ENCODE peak calls at places on chromosomes 6 and 20, in seven cellular contexts. One of them, this sample, is unnamed.

GRCh38 chr6:54935739-54936138 is 89.2 kb downstream of the FAM83B start:
- DNase-seq in AG04449: no peak
- DNase-seq in mammary epithelial cell: peak; percentile 97
- DNase-seq in NB4: peak; percentile 15
- DNase-seq in PC-3: peak; percentile 95
- DNase-seq in fibroblast of lung: peak; percentile 65
- DNase-seq in upper lobe of right lung: no peak
- DNase-seq in this sample: peak; percentile 30

GRCh38 chr6:116210750-116211425 is 43.0 kb downstream of the TSPYL4 start:
- DNase-seq in AG04449: no peak
- DNase-seq in mammary epithelial cell: peak; percentile 91
- DNase-seq in NB4: no peak
- DNase-seq in PC-3: peak; percentile 46
- DNase-seq in fibroblast of lung: peak; percentile 84
- DNase-seq in upper lobe of right lung: no peak
- DNase-seq in this sample: peak; percentile 60

GRCh38 chr6:31701666-31702420 is 1.3 kb downstream of the ABHD16A start:
- DNase-seq in AG04449: no peak
- DNase-seq in mammary epithelial cell: no peak
- DNase-seq in NB4: no peak
- DNase-seq in PC-3: no peak
- DNase-seq in fibroblast of lung: peak; percentile 7
- DNase-seq in upper lobe of right lung: no peak
- DNase-seq in this sample: peak; percentile 66

GRCh38 chr6:148776321-148776966 is 29.6 kb downstream of the UST start:
- DNase-seq in AG04449: no peak
- DNase-seq in mammary epithelial cell: peak; percentile 84
- DNase-seq in NB4: peak; percentile 85
- DNase-seq in PC-3: peak; percentile 67
- DNase-seq in fibroblast of lung: peak; percentile 86
- DNase-seq in upper lobe of right lung: no peak
- DNase-seq in this sample: peak; percentile 61

GRCh38 chr6:20400476-20401402 is 940 bp upstream of the E2F3 start:
- DNase-seq in AG04449: no peak
- DNase-seq in mammary epithelial cell: peak; percentile 40
- DNase-seq in NB4: peak; percentile 75
- DNase-seq in PC-3: peak; percentile 47
- DNase-seq in fibroblast of lung: peak; percentile 18
- DNase-seq in upper lobe of right lung: no peak
- DNase-seq in this sample: peak; percentile 43

GRCh38 chr6:45327956-45328522 is at the start of gene RUNX2:
- DNase-seq in AG04449: peak; percentile 71
- DNase-seq in mammary epithelial cell: peak; percentile 55
- DNase-seq in NB4: peak; percentile 17
- DNase-seq in PC-3: peak; percentile 59
- DNase-seq in fibroblast of lung: peak; percentile 99
- DNase-seq in upper lobe of right lung: no peak
- DNase-seq in this sample: peak; percentile 66

GRCh38 chr20:35285806-35286076 is 1.2 kb upstream of the EIF6 start:
- DNase-seq in AG04449: no peak
- DNase-seq in mammary epithelial cell: no peak
- DNase-seq in NB4: no peak
- DNase-seq in PC-3: no peak
- DNase-seq in fibroblast of lung: no peak
- DNase-seq in upper lobe of right lung: no peak
- DNase-seq in this sample: no peak

GRCh38 chr6:141077355-141078333 is 1055.1 kb upstream of the GJE1 start:
- DNase-seq in AG04449: no peak
- DNase-seq in mammary epithelial cell: peak; percentile 10
- DNase-seq in NB4: peak; percentile 63
- DNase-seq in PC-3: peak; percentile 47
- DNase-seq in fibroblast of lung: no peak
- DNase-seq in upper lobe of right lung: no peak
- DNase-seq in this sample: no peak

GRCh38 chr6:107679457-107679856 is 144.7 kb downstream of the SCML4 start:
- DNase-seq in AG04449: no peak
- DNase-seq in mammary epithelial cell: no peak
- DNase-seq in NB4: peak; percentile 28
- DNase-seq in PC-3: no peak
- DNase-seq in fibroblast of lung: peak; percentile 50
- DNase-seq in upper lobe of right lung: no peak
- DNase-seq in this sample: peak; percentile 46

GRCh38 chr6:111604259-111605099 is 1.2 kb downstream of the TRAF3IP2 start:
- DNase-seq in AG04449: no peak
- DNase-seq in mammary epithelial cell: peak; percentile 80
- DNase-seq in NB4: peak; percentile 73
- DNase-seq in PC-3: peak; percentile 26
- DNase-seq in fibroblast of lung: peak; percentile 86
- DNase-seq in upper lobe of right lung: no peak
- DNase-seq in this sample: peak; percentile 90

GRCh38 chr20:41047279-41047974 is 18.8 kb downstream of the TOP1 start:
- DNase-seq in AG04449: no peak
- DNase-seq in mammary epithelial cell: no peak
- DNase-seq in NB4: no peak
- DNase-seq in PC-3: no peak
- DNase-seq in fibroblast of lung: no peak
- DNase-seq in upper lobe of right lung: no peak
- DNase-seq in this sample: no peak

GRCh38 chr6:27553123-27553904 is 80.4 kb upstream of the ZNF184 start:
- DNase-seq in AG04449: no peak
- DNase-seq in mammary epithelial cell: peak; percentile 80
- DNase-seq in NB4: peak; percentile 85
- DNase-seq in PC-3: no peak
- DNase-seq in fibroblast of lung: peak; percentile 55
- DNase-seq in upper lobe of right lung: no peak
- DNase-seq in this sample: peak; percentile 29

GRCh38 chr6:124319410-124319809 is 515.7 kb downstream of the NKAIN2 start:
- DNase-seq in AG04449: no peak
- DNase-seq in mammary epithelial cell: no peak
- DNase-seq in NB4: no peak
- DNase-seq in PC-3: no peak
- DNase-seq in fibroblast of lung: no peak
- DNase-seq in upper lobe of right lung: no peak
- DNase-seq in this sample: no peak

GRCh38 chr6:6678185-6678671 is 89.7 kb downstream of the LY86 start:
- DNase-seq in AG04449: no peak
- DNase-seq in mammary epithelial cell: peak; percentile 63
- DNase-seq in NB4: no peak
- DNase-seq in PC-3: peak; percentile 70
- DNase-seq in fibroblast of lung: peak; percentile 47
- DNase-seq in upper lobe of right lung: no peak
- DNase-seq in this sample: no peak

GRCh38 chr6:89828988-89829590 is 591 bp upstream of the CASP8AP2 start:
- DNase-seq in AG04449: no peak
- DNase-seq in mammary epithelial cell: no peak
- DNase-seq in NB4: peak; percentile 54
- DNase-seq in PC-3: no peak
- DNase-seq in fibroblast of lung: no peak
- DNase-seq in upper lobe of right lung: no peak
- DNase-seq in this sample: no peak

DNA sequence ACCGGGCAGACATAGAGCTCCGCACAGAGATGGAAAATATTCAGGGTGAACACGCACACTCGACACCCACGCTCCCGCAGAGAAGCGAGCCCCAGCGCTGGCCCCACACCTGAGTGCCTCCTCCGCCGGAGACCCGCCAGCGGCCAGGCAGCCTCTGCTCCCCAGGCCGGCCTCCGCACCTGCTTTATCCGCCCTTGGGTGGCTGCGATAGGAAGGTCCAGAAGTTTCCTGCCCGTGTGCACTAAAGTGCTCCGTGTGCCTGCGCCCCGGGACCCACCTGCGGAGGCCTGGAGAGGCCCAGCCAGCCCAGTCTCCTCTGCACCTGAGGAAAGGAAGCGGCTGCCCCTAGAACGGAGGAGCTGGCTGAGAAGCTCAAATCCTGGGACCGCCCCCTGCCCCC is 10.8 kb upstream of the FOXC1 start:
- DNase-seq in AG04449: no peak
- DNase-seq in mammary epithelial cell: no peak
- DNase-seq in NB4: no peak
- DNase-seq in PC-3: no peak
- DNase-seq in fibroblast of lung: no peak
- DNase-seq in upper lobe of right lung: no peak
- DNase-seq in this sample: no peak
- H3K4me3 ChIP-seq in AG04449: no peak overlapping the region
- H3K4me3 ChIP-seq in mammary epithelial cell: no peak overlapping the region
- H3K4me3 ChIP-seq in NB4: no peak overlapping the region
- H3K4me3 ChIP-seq in PC-3: no peak overlapping the region
- H3K4me3 ChIP-seq in fibroblast of lung: no peak overlapping the region
- H3K4me3 ChIP-seq in upper lobe of right lung: no peak overlapping the region
- H3K4me3 ChIP-seq in this sample: no peak overlapping the region

DNA sequence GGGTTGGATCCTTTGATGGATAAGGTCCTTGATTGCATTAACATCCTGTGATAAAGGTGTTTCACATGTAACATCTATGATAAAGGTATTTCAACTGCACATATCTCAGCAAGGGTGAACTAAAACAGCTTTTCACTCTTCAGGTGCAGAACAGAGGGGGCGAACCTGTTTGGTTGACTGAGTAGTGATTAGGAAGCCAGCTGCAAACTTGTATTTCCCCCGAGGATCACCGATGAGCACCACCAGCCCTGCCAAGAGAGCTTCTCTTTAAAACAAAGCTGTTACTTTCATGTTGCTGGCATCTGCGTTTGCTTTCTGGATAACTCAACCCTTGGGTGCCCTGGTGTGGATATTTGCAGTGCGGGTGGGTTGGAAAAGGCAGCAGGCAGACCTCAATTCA is 39.6 kb downstream of the JAG1 start:
- DNase-seq in AG04449: no peak
- DNase-seq in mammary epithelial cell: no peak
- DNase-seq in NB4: peak; percentile 42
- DNase-seq in PC-3: no peak
- DNase-seq in fibroblast of lung: no peak
- DNase-seq in upper lobe of right lung: no peak
- DNase-seq in this sample: no peak
- H3K4me3 ChIP-seq in AG04449: no peak overlapping the region
- H3K4me3 ChIP-seq in mammary epithelial cell: no peak overlapping the region
- H3K4me3 ChIP-seq in NB4: no peak overlapping the region
- H3K4me3 ChIP-seq in PC-3: no peak overlapping the region
- H3K4me3 ChIP-seq in fibroblast of lung: no peak overlapping the region
- H3K4me3 ChIP-seq in upper lobe of right lung: no peak overlapping the region
- H3K4me3 ChIP-seq in this sample: no peak overlapping the region

GRCh38 chr6:143331362-143331761 is 119.1 kb downstream of the ADAT2 start:
- DNase-seq in AG04449: no peak
- DNase-seq in mammary epithelial cell: no peak
- DNase-seq in NB4: no peak
- DNase-seq in PC-3: no peak
- DNase-seq in fibroblast of lung: no peak
- DNase-seq in upper lobe of right lung: no peak
- DNase-seq in this sample: no peak

GRCh38 chr6:143332153-143332845 is 118.2 kb downstream of the ADAT2 start:
- DNase-seq in AG04449: no peak
- DNase-seq in mammary epithelial cell: no peak
- DNase-seq in NB4: no peak
- DNase-seq in PC-3: no peak
- DNase-seq in fibroblast of lung: no peak
- DNase-seq in upper lobe of right lung: no peak
- DNase-seq in this sample: no peak

GRCh38 chr6:143333081-143333480 is 117.4 kb downstream of the ADAT2 start:
- DNase-seq in AG04449: no peak
- DNase-seq in mammary epithelial cell: peak; percentile 91
- DNase-seq in NB4: no peak
- DNase-seq in PC-3: peak; percentile 63
- DNase-seq in fibroblast of lung: peak; percentile 26
- DNase-seq in upper lobe of right lung: no peak
- DNase-seq in this sample: no peak

GRCh38 chr6:143335865-143336264 is 114.6 kb downstream of the ADAT2 start:
- DNase-seq in AG04449: no peak
- DNase-seq in mammary epithelial cell: peak; percentile 71
- DNase-seq in NB4: no peak
- DNase-seq in PC-3: peak; percentile 37
- DNase-seq in fibroblast of lung: no peak
- DNase-seq in upper lobe of right lung: no peak
- DNase-seq in this sample: no peak

DNA sequence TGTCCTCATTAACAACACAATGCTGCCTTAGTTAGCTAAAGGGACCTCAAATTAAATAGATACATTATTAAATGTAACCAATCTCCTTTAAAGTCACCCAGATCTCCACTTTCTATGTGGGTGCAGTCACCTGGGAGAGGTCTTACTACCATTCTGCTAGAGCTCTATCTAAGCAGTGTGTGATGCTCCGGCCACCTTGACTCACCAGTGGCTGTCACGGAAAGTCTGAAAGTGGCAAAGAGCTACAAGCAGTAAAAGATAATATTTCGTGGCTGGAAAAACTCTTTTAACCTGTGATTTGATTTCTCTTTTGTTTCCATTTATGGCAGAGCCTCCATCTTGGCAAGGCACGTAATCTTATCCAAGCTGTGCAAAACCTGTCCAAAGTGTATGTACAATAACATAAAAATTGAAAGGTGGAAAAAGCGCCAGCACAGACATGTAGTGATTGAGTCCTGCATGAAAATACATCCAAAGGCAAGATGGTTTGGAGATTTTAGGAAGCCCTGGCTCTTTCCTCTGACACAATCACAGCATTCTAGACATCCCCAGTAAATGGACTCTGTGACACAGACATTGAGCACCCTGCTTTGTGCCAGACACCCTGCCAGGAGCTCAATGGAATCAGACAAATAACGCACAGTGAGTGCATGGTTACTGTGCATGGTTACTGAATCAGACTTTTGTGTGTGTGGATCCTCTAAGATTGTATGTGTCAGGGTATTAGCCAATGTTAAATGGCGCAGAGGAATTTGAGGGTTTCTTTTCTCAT is 116.6 kb downstream of the ADAT2 start:
- DNase-seq in AG04449: no peak
- DNase-seq in mammary epithelial cell: peak; percentile 52
- DNase-seq in NB4: no peak
- DNase-seq in PC-3: no peak
- DNase-seq in fibroblast of lung: no peak
- DNase-seq in upper lobe of right lung: no peak
- DNase-seq in this sample: no peak
- H3K4me3 ChIP-seq in AG04449: no peak overlapping the region
- H3K4me3 ChIP-seq in mammary epithelial cell: peak overlapping the region; percentile 21
- H3K4me3 ChIP-seq in NB4: no peak overlapping the region
- H3K4me3 ChIP-seq in PC-3: no peak overlapping the region
- H3K4me3 ChIP-seq in fibroblast of lung: no peak overlapping the region
- H3K4me3 ChIP-seq in upper lobe of right lung: no peak overlapping the region
- H3K4me3 ChIP-seq in this sample: no peak overlapping the region

DNA sequence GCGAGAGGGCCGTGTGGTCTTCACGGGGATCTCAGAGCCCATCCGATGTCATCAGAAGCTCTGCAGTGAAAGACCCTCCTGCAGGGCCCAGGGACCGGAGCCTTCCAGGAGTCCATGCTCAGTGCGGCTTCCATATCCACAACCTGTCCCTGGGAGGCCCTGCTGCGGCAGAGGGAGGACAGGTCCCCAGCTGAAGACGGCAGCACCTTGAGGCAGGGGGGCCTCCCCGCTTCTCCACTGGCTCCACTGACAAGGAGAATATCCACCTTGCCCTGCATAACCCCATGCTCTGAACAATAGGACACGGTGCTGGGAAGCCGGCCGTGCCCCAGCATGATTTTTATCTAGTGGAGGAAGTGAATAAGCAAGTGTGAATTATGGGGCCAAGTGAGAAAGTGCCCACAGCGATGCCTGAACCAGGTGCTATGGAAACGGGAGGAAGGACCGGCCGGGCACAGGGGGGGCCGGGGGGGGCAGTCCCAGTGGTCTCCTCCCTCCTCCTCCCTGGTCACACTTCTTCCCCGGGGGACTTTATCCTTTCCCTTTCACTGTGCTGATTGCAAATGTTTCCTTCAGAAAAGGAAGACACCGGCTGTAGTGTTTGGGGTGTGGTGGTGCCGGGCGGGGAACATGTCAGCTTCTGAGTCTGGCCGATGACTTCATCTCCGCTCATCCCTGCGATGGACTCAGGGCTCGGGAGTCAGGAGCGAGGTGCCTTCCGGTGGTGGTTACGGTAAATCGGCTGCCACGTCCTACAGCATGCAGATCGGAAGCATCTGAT is 225.1 kb downstream of the ERMARD start:
- DNase-seq in AG04449: no peak
- DNase-seq in mammary epithelial cell: peak; percentile 85
- DNase-seq in NB4: peak; percentile 41
- DNase-seq in PC-3: peak; percentile 48
- DNase-seq in fibroblast of lung: no peak
- DNase-seq in upper lobe of right lung: peak; percentile 62
- DNase-seq in this sample: no peak
- H3K4me3 ChIP-seq in AG04449: no peak overlapping the region
- H3K4me3 ChIP-seq in mammary epithelial cell: no peak overlapping the region
- H3K4me3 ChIP-seq in NB4: no peak overlapping the region
- H3K4me3 ChIP-seq in PC-3: peak overlapping the region; percentile 24
- H3K4me3 ChIP-seq in fibroblast of lung: no peak overlapping the region
- H3K4me3 ChIP-seq in upper lobe of right lung: no peak overlapping the region
- H3K4me3 ChIP-seq in this sample: no peak overlapping the region

This sample was measured in adipocyte.